ENCODE peak calls at places on chromosomes 7 and 10, in nine cellular contexts. K is fibroblast of lung, Q is foreskin fibroblast, N is SK-N-SH, W is IMR-90, S is body of pancreas, H is fibroblast of mammary gland, L is psoas muscle, G is cardiac fibroblast. F is an unnamed sample.

GRCh38 chr10:110007171-110007700 is 548 bp upstream of the ADD3 start:
- DNase-seq in K (no peak), Q (peak; percentile 76), N (no peak), W (peak; percentile 21), S (no peak), H (peak; percentile 63), L (no peak), G (no peak), F (no peak)

GRCh38 chr10:96998329-96998888 is 166.3 kb downstream of the LCOR start:
- DNase-seq in K (peak; percentile 84), Q (peak; percentile 71), N (no peak), W (peak; percentile 87), S (no peak), H (peak; percentile 83), L (no peak), G (peak; percentile 68), F (no peak)

GRCh38 chr7:37410305-37411209 is 38.1 kb downstream of the ELMO1 start:
- DNase-seq in K (no peak), Q (no peak), N (no peak), W (no peak), S (no peak), H (no peak), L (no peak), G (no peak), F (no peak)

GRCh38 chr10:27890971-27891370 is 107.9 kb downstream of the ODAD2 start:
- DNase-seq in K (no peak), Q (no peak), N (no peak), W (no peak), S (no peak), H (no peak), L (no peak), G (no peak), F (no peak)

GRCh38 chr10:8042864-8043568 is 11.5 kb upstream of the GATA3 start:
- DNase-seq in K (no peak), Q (no peak), N (peak; percentile 22), W (no peak), S (no peak), H (no peak), L (no peak), G (no peak), F (no peak)

GRCh38 chr7:46352335-46352954 is 431.4 kb upstream of the IGFBP3 start:
- DNase-seq in K (peak; percentile 71), Q (peak; percentile 71), N (peak; percentile 69), W (peak; percentile 72), S (peak; percentile 47), H (peak; percentile 70), L (no peak), G (peak; percentile 76), F (peak; percentile 26)

GRCh38 chr7:83038787-83039186 is 123.9 kb downstream of the PCLO start:
- DNase-seq in K (peak; percentile 12), Q (peak; percentile 55), N (no peak), W (no peak), S (no peak), H (no peak), L (no peak), G (no peak), F (no peak)

GRCh38 chr7:147245274-147245673 is 1128.7 kb downstream of the CNTNAP2 start:
- DNase-seq in K (peak; percentile 45), Q (peak; percentile 5), N (peak; percentile 39), W (peak; percentile 24), S (peak; percentile 51), H (peak; percentile 39), L (no peak), G (peak; percentile 50), F (no peak)

GRCh38 chr7:158411232-158411950 is 176.2 kb downstream of the PTPRN2 start:
- DNase-seq in K (no peak), Q (no peak), N (no peak), W (no peak), S (no peak), H (no peak), L (no peak), G (no peak), F (no peak)

GRCh38 chr7:20307901-20308300 is 22.8 kb upstream of the ITGB8 start:
- DNase-seq in K (no peak), Q (no peak), N (no peak), W (no peak), S (no peak), H (no peak), L (no peak), G (no peak), F (no peak)

GRCh38 chr7:149321978-149322541 is 60.1 kb downstream of the ZNF783 start:
- DNase-seq in K (peak; percentile 36), Q (peak; percentile 20), N (no peak), W (peak; percentile 21), S (no peak), H (peak; percentile 10), L (no peak), G (peak; percentile 41), F (no peak)

GRCh38 chr7:149319376-149319775 is 57.4 kb downstream of the ZNF783 start:
- DNase-seq in K (no peak), Q (no peak), N (no peak), W (no peak), S (no peak), H (no peak), L (no peak), G (no peak), F (no peak)

GRCh38 chr7:149316606-149317005 is 54.6 kb downstream of the ZNF783 start:
- DNase-seq in K (no peak), Q (no peak), N (no peak), W (no peak), S (no peak), H (no peak), L (no peak), G (no peak), F (no peak)

GRCh38 chr7:149320313-149321124 is 58.5 kb downstream of the ZNF783 start:
- DNase-seq in K (no peak), Q (no peak), N (no peak), W (no peak), S (no peak), H (no peak), L (no peak), G (no peak), F (no peak)

DNA sequence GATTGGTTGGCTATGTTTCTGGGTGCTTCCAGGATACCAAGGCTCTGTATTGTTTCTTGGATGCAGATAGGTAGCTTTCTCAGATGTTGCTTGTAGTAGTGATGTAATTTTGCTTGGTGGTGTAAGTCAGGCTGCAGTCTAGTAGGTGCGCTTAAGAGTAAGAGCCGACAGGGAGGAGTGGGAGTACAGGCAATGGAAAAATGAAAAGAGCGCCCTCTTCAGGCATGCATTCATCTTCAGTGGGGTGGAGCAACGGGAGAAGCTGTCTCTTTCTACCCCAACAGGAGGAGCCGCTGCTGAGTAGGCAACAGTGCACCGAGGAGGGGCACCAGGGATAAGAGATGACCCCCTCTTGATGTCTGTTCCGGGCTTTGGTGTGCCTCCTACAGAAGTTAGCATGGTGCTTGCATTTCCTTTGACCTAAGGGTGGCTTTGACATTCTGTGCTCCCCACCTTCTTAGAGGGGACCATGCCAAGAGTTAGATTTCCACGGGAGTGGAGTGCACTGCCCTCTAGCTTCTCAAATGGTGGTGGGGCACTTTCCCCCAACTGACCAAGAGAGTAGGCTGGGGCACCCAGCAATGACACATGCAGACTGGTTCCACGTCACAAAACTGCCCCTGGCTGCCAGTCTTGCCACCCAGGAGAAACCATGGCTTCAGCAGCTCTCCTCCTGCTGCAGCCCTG is 56.1 kb downstream of the ZNF783 start:
- DNase-seq in K (no peak), Q (no peak), N (no peak), W (no peak), S (no peak), H (no peak), L (no peak), G (no peak), F (no peak)
- TF ChIP-seq CTCF in K (no peak), Q (no peak), N (peak; percentile 23), W (no peak), S (no peak), H (peak; percentile 13), L (no peak), G (peak; percentile 1), F (peak; percentile 13)

DNA sequence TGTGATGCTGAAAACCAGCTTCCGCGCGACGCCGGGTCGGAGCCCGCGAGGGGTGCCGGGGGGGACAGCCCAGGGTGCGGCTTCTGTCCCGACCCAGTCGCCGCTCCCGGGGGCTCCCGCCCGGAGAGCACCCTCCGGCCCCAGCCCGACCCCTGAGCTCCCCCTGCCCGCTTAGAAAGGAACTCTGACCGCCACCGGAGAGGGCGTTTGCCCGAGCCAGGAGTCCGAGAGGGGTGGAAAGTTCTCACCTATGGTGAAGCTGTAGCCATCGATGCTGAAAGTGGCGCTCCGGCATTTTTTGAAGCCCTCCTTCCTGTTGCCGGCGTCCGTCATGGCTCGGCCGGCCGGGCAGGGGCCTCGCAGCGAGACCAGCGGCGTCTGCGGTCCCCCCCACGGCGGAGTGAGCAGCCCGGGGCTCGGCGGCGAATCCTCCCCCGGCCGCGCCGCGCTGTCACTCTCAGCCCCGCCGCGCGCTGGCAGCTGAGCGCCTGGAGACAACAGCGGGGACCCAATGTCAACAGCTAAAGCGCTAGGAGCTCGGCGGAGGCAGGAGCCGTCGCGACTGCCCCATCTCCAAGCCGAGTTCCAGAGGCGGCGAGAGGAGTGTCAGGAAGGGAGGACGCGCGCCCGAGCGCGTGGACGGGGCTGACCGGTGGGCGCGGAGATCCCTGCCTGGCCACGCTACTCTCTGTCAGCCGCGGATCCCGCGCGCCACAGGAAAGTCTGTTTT is 191.6 kb downstream of the LSM5 start:
- DNase-seq in K (no peak), Q (peak; percentile 1), N (peak; percentile 43), W (no peak), S (no peak), H (no peak), L (peak; percentile 55), G (no peak), F (no peak)
- H3K4me3 ChIP-seq in K (peak overlapping the region; percentile 38), Q (no peak overlapping the region), N (peak overlapping the region; percentile 18), W (peak overlapping the region; percentile 14), S (peak overlapping the region; percentile 11), H (no peak overlapping the region), L (peak overlapping the region; percentile 57), G (peak overlapping the region; percentile 36), F (no peak overlapping the region)

DNA sequence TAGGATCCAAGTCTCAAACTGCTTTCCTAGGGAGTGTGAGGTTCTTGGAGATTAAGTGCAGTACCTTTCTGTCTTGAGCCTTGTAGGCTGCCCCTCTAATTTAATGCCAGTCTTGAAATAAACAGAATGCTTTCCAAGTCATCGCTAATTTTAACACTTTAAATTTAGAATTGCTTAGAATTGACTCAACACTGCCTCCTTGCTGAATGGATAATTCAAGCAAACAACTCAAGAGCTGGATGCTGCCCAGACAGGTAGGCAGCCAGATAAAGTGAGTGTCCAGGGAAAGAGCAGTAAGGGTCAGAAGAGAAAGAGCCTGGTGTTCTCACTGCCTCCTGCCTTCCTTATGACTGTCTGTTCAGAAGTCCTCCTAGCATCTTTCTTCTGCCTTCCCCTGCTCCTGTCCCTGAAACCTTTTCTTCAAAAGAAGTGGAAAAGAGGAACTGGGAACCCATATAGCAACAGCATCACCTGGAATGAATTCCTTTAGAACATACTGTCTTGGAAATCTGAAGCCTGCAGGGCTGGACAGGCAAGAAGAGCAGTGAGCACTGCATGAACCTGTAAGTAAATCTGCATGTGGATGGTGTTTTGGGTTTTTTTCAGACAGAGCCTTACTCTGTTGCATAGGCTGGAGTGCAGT is 3.1 kb upstream of the GOT1 start:
- DNase-seq in K (no peak), Q (peak; percentile 23), N (no peak), W (no peak), S (no peak), H (peak; percentile 7), L (no peak), G (no peak), F (no peak)
- TF ChIP-seq CTCF in K (no peak), Q (peak; percentile 15), N (peak; percentile 36), W (no peak), S (no peak), H (peak; percentile 10), L (peak; percentile 37), G (peak; percentile 16), F (no peak)

DNA sequence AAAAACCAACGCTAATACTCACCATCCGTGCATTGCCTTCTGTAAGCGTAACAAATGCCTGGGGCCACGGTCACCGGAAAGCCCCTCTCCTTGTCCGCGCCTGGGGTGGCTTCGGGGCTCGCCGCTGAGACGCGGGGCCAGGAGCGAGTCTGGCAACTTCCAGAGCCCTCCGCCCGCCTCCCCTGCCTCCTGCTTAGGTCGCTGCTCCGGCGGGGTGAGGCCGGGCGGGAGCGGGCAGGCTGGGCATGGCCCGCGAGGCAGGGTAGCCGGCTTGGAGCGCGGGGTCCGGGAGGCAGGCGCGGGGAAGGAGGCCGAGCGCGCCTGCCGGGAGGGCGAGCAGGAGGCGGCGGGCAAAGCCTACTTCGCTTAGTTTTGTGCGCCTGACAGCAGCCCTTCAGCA is 13.0 kb upstream of the KAT6B start:
- DNase-seq in K (no peak), Q (no peak), N (no peak), W (no peak), S (no peak), H (no peak), L (no peak), G (no peak), F (no peak)
- H3K4me3 ChIP-seq in K (no peak overlapping the region), Q (no peak overlapping the region), N (no peak overlapping the region), W (no peak overlapping the region), S (no peak overlapping the region), H (no peak overlapping the region), L (no peak overlapping the region), G (no peak overlapping the region), F (no peak overlapping the region)

F was measured in GM06990.